ENCODE peak calls at places on chromosomes 3 and 15, in six cellular contexts. Z, U, H, M, L and N are unnamed samples.
A peak's percentile ranks its signal among the peaks of the same experiment; 100 is the strongest.

GRCh38 chr3:168616901-168617300 is 521.2 kb upstream of the GOLIM4 start:
- DNase-seq in Z (no peak), U (no peak), H (no peak), M (no peak), L (no peak), N (no peak)

GRCh38 chr3:5473471-5473870 is 286.0 kb downstream of the EDEM1 start:
- DNase-seq in Z (no peak), U (no peak), H (no peak), M (no peak), L (no peak), N (no peak)

GRCh38 chr15:28021281-28022039 is 77.7 kb downstream of the OCA2 start:
- DNase-seq in Z (peak; percentile 90), U (peak; percentile 86), H (peak; percentile 68), M (peak; percentile 83), L (peak; percentile 69), N (peak; percentile 79)

GRCh38 chr15:81254277-81255265 is 57.9 kb downstream of the IL16 start:
- DNase-seq in Z (no peak), U (no peak), H (no peak), M (no peak), L (peak; percentile 19), N (no peak)

GRCh38 chr3:178054505-178054904 is 481.7 kb upstream of the KCNMB2 start:
- DNase-seq in Z (no peak), U (no peak), H (no peak), M (no peak), L (no peak), N (no peak)

GRCh38 chr3:38254872-38255271 is 10.7 kb upstream of the SLC22A13 start:
- DNase-seq in Z (no peak), U (no peak), H (no peak), M (no peak), L (no peak), N (no peak)

GRCh38 chr15:27826902-27827321 is 272.2 kb downstream of the OCA2 start:
- DNase-seq in Z (no peak), U (peak; percentile 68), H (no peak), M (no peak), L (no peak), N (no peak)

GRCh38 chr15:65008989-65009388 is 19.3 kb upstream of the SPG21 start:
- DNase-seq in Z (no peak), U (no peak), H (no peak), M (no peak), L (no peak), N (no peak)

GRCh38 chr15:38412466-38412865 is 41.5 kb upstream of the FAM98B start:
- DNase-seq in Z (no peak), U (no peak), H (no peak), M (no peak), L (no peak), N (no peak)

GRCh38 chr3:48194446-48195071 is 6.3 kb upstream of the CDC25A start:
- DNase-seq in Z (peak; percentile 36), U (peak; percentile 29), H (peak; percentile 49), M (peak; percentile 73), L (peak; percentile 9), N (peak; percentile 34)

GRCh38 chr3:30611613-30612421 is 5.4 kb downstream of the TGFBR2 start:
- DNase-seq in Z (no peak), U (peak; percentile 83), H (peak; percentile 26), M (no peak), L (no peak), N (no peak)

GRCh38 chr3:4355401-4356224 is 52.4 kb downstream of the SETMAR start:
- DNase-seq in Z (no peak), U (peak; percentile 1), H (no peak), M (no peak), L (no peak), N (no peak)

GRCh38 chr15:60323322-60323721 is 74.5 kb downstream of the ANXA2 start:
- DNase-seq in Z (no peak), U (no peak), H (no peak), M (no peak), L (no peak), N (no peak)

GRCh38 chr3:3071136-3071535 is 39.0 kb downstream of the IL5RA start:
- DNase-seq in Z (no peak), U (no peak), H (no peak), M (no peak), L (no peak), N (no peak)

GRCh38 chr15:57353317-57353804 is 22.9 kb upstream of the CGNL1 start:
- DNase-seq in Z (no peak), U (no peak), H (peak; percentile 56), M (no peak), L (no peak), N (no peak)

GRCh38 chr3:50581459-50581842 is 12.1 kb downstream of the HEMK1 start:
- DNase-seq in Z (no peak), U (no peak), H (no peak), M (no peak), L (no peak), N (no peak)

GRCh38 chr3:123663977-123664376 is 79.1 kb upstream of the HACD2 start:
- DNase-seq in Z (no peak), U (no peak), H (no peak), M (no peak), L (no peak), N (no peak)

GRCh38 chr15:48710952-48711495 is 65.5 kb upstream of the FBN1 start:
- DNase-seq in Z (no peak), U (peak; percentile 27), H (no peak), M (no peak), L (no peak), N (peak; percentile 64)

GRCh38 chr3:34012102-34012461 is 213.7 kb downstream of the PDCD6IP start:
- DNase-seq in Z (no peak), U (peak; percentile 99), H (peak; percentile 94), M (peak; percentile 7), L (no peak), N (peak; percentile 76)

GRCh38 chr3:48928679-48929078 is 10.0 kb downstream of the ARIH2 start:
- DNase-seq in Z (no peak), U (peak; percentile 39), H (no peak), M (no peak), L (no peak), N (no peak)

GRCh38 chr3:170247875-170248274 is 25.7 kb downstream of the PRKCI start:
- DNase-seq in Z (no peak), U (peak; percentile 4), H (no peak), M (no peak), L (no peak), N (no peak)

GRCh38 chr3:58998476-58999117 is 51.2 kb downstream of the CFAP20DC start:
- DNase-seq in Z (no peak), U (peak; percentile 96), H (peak; percentile 97), M (no peak), L (no peak), N (peak; percentile 60)

GRCh38 chr15:26115229-26115943 is 252.3 kb upstream of the ATP10A start:
- DNase-seq in Z (no peak), U (no peak), H (no peak), M (no peak), L (no peak), N (no peak)

GRCh38 chr3:122132949-122133540 is 50.4 kb upstream of the CASR start:
- DNase-seq in Z (no peak), U (no peak), H (no peak), M (no peak), L (no peak), N (no peak)

GRCh38 chr3:49349617-49350114 is 8.5 kb downstream of the GPX1 start:
- DNase-seq in Z (no peak), U (no peak), H (no peak), M (no peak), L (no peak), N (no peak)

GRCh38 chr3:42277676-42278075 is 11.7 kb upstream of the CCK start:
- DNase-seq in Z (no peak), U (no peak), H (no peak), M (no peak), L (no peak), N (no peak)

GRCh38 chr3:9746330-9746729 is 3.4 kb upstream of the OGG1 start:
- DNase-seq in Z (no peak), U (peak; percentile 91), H (peak; percentile 79), M (no peak), L (no peak), N (no peak)

GRCh38 chr3:127495821-127496220 is 94.7 kb downstream of the TPRA1 start:
- DNase-seq in Z (no peak), U (no peak), H (no peak), M (no peak), L (no peak), N (no peak)

GRCh38 chr3:12796171-12797123 is at the start of gene CAND2:
- DNase-seq in Z (peak; percentile 63), U (peak; percentile 52), H (peak; percentile 5), M (peak; percentile 34), L (peak; percentile 39), N (no peak)

GRCh38 chr15:72464251-72464650 is 9.9 kb upstream of the ARIH1 start:
- DNase-seq in Z (no peak), U (no peak), H (no peak), M (no peak), L (no peak), N (no peak)

GRCh38 chr15:60751985-60752952 is 273.3 kb upstream of the ICE2 start:
- DNase-seq in Z (peak; percentile 48), U (peak; percentile 62), H (peak; percentile 88), M (no peak), L (peak; percentile 0), N (peak; percentile 77)